ENCODE peak calls at places on chromosomes 13 and 19, in five cellular contexts. R is HepG2, X is A549, V is GM12878, U is upper lobe of left lung. H is an unnamed sample.
A peak's percentile ranks its signal among the peaks of the same experiment; 100 is the strongest.

GRCh38 chr19:31316201-31316951 is 32.9 kb downstream of the TSHZ3 start:
- ATAC-seq in R (no peak), X (no peak), V (no peak), U (peak; percentile 78), H (peak; percentile 89)

GRCh38 chr19:2186071-2186846 is 22.5 kb downstream of the DOT1L start:
- ATAC-seq in R (no peak), X (no peak), V (no peak), U (peak; percentile 91), H (peak; percentile 94)

GRCh38 chr13:38180670-38181069 is 169.0 kb upstream of the UFM1 start:
- ATAC-seq in R (no peak), X (no peak), V (peak; percentile 54), U (no peak), H (no peak)

GRCh38 chr13:109804654-109805053 is 18.3 kb upstream of the IRS2 start:
- ATAC-seq in R (peak; percentile 23), X (no peak), V (no peak), U (no peak), H (no peak)

GRCh38 chr19:51948979-51949378 is 21.7 kb downstream of the ZNF613 start:
- ATAC-seq in R (no peak), X (no peak), V (no peak), U (no peak), H (no peak)

GRCh38 chr13:79228972-79229371 is 177.1 kb downstream of the RBM26 start:
- ATAC-seq in R (no peak), X (no peak), V (no peak), U (no peak), H (no peak)

GRCh38 chr19:47541507-47541906 is 26.6 kb upstream of the NAPA start:
- ATAC-seq in R (no peak), X (no peak), V (peak; percentile 86), U (no peak), H (no peak)

GRCh38 chr13:38844581-38844980 is 146.1 kb downstream of the STOML3 start:
- ATAC-seq in R (no peak), X (no peak), V (no peak), U (no peak), H (no peak)

GRCh38 chr13:48876289-48876688 is 99.4 kb upstream of the FNDC3A start:
- ATAC-seq in R (no peak), X (no peak), V (no peak), U (no peak), H (no peak)

GRCh38 chr13:57123660-57124059 is 17.1 kb upstream of the PRR20A start:
- ATAC-seq in R (no peak), X (no peak), V (no peak), U (peak; percentile 56), H (peak; percentile 74)

GRCh38 chr13:92074658-92075057 is 676.2 kb downstream of the GPC5 start:
- ATAC-seq in R (peak; percentile 82), X (peak; percentile 48), V (no peak), U (no peak), H (no peak)

GRCh38 chr19:15461694-15462093 is 2.6 kb downstream of the RASAL3 start:
- ATAC-seq in R (no peak), X (no peak), V (no peak), U (no peak), H (no peak)

GRCh38 chr19:12996542-12997094 is 1.3 kb downstream of the NFIX start:
- ATAC-seq in R (peak; percentile 90), X (peak; percentile 43), V (no peak), U (peak; percentile 66), H (peak; percentile 23)

GRCh38 chr19:41997121-41997850 is 3.3 kb upstream of the ATP1A3 start:
- ATAC-seq in R (peak; percentile 66), X (peak; percentile 76), V (peak; percentile 47), U (peak; percentile 54), H (peak; percentile 40)

GRCh38 chr13:102779426-102780159 is 6.0 kb upstream of the TEX30 start:
- ATAC-seq in R (no peak), X (no peak), V (peak; percentile 51), U (no peak), H (no peak)

GRCh38 chr19:38711726-38712153 is 32.5 kb downstream of the CAPN12 start:
- ATAC-seq in R (peak; percentile 4), X (peak; percentile 10), V (no peak), U (peak; percentile 40), H (peak; percentile 67)

GRCh38 chr19:49475995-49476880 is 2.2 kb downstream of the FLT3LG start:
- ATAC-seq in R (peak; percentile 81), X (peak; percentile 88), V (peak; percentile 52), U (peak; percentile 33), H (no peak)

GRCh38 chr13:37375724-37376123 is 222.8 kb downstream of the POSTN start:
- ATAC-seq in R (no peak), X (no peak), V (no peak), U (no peak), H (no peak)

GRCh38 chr13:19155321-19155861 is 26.2 kb downstream of the TUBA3C start:
- ATAC-seq in R (no peak), X (no peak), V (no peak), U (no peak), H (no peak)

GRCh38 chr13:98513837-98514236 is 63.1 kb downstream of the STK24 start:
- ATAC-seq in R (no peak), X (no peak), V (no peak), U (no peak), H (no peak)

GRCh38 chr13:27044837-27045570 is 126.6 kb downstream of the USP12 start:
- ATAC-seq in R (no peak), X (no peak), V (peak; percentile 85), U (no peak), H (no peak)

GRCh38 chr13:111568290-111568689 is 247.8 kb downstream of the TEX29 start:
- ATAC-seq in R (no peak), X (no peak), V (no peak), U (no peak), H (no peak)

GRCh38 chr13:98483636-98484288 is 93.1 kb downstream of the STK24 start:
- ATAC-seq in R (peak; percentile 37), X (peak; percentile 1), V (no peak), U (no peak), H (no peak)

GRCh38 chr19:13842294-13843103 is 34.4 kb upstream of the NANOS3 start:
- ATAC-seq in R (peak; percentile 5), X (peak; percentile 0), V (peak; percentile 0), U (peak; percentile 31), H (peak; percentile 46)

GRCh38 chr13:104593693-104594092 is 1527.5 kb upstream of the SLC10A2 start:
- ATAC-seq in R (no peak), X (no peak), V (no peak), U (no peak), H (no peak)

GRCh38 chr19:33430674-33431277 is 57.3 kb downstream of the CEBPG start:
- ATAC-seq in R (peak; percentile 93), X (peak; percentile 98), V (peak; percentile 95), U (peak; percentile 73), H (no peak)

GRCh38 chr13:30968734-30969335 is 36.4 kb downstream of the TEX26 start:
- ATAC-seq in R (no peak), X (no peak), V (no peak), U (no peak), H (no peak)

DNA sequence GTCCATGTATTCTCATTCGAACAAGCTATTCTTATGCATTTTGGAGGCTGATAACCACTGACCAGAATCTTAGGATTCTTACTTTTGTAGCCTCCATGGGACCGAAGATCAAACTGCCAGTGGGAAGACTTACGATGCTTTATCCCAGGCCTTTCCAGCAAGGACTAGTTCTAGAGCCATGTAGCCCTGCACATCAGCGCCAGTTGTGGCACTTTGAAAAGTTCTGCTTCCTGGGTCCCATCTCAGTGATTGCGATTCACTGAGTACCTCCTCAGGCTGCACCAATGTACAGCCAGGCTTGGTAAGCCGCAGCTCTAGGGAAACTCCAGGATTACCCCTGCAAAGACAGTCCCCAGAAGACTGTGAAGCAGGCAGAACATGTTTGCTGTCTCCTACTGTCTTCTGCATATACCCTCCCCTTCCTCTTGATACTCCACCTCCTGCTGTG is 18.9 kb upstream of the ENOX1 start:
- ATAC-seq in R (no peak), X (peak; percentile 82), V (peak; percentile 27), U (no peak), H (no peak)
- TF ChIP-seq POLR2A in R (no peak), X (no peak), V (no peak), U (no peak), H (no peak)

DNA sequence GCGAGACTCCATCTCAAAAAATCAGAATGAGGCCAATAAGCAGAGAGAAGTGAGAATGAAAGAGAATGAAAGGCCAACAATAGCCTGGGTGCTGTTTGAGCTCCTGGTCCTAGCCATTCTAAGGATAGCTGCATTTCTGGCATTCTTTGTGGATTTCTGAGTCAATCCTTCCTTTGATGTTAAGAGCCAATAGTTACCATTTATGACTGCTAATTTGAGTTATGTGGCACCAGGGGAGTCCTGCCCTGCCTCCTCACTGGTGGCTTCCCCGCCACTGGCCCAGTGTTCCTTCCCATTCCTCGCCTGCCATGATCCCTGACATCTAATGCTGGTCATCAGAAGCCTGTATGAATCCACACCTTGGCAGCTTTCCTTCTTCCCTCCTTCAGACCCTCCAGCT is 991.2 kb downstream of the UQCRFS1 start:
- ATAC-seq in R (no peak), X (no peak), V (no peak), U (no peak), H (no peak)
- TF ChIP-seq EP300 in R (no peak), X (no peak), V (no peak), U (no peak), H (no peak)

DNA sequence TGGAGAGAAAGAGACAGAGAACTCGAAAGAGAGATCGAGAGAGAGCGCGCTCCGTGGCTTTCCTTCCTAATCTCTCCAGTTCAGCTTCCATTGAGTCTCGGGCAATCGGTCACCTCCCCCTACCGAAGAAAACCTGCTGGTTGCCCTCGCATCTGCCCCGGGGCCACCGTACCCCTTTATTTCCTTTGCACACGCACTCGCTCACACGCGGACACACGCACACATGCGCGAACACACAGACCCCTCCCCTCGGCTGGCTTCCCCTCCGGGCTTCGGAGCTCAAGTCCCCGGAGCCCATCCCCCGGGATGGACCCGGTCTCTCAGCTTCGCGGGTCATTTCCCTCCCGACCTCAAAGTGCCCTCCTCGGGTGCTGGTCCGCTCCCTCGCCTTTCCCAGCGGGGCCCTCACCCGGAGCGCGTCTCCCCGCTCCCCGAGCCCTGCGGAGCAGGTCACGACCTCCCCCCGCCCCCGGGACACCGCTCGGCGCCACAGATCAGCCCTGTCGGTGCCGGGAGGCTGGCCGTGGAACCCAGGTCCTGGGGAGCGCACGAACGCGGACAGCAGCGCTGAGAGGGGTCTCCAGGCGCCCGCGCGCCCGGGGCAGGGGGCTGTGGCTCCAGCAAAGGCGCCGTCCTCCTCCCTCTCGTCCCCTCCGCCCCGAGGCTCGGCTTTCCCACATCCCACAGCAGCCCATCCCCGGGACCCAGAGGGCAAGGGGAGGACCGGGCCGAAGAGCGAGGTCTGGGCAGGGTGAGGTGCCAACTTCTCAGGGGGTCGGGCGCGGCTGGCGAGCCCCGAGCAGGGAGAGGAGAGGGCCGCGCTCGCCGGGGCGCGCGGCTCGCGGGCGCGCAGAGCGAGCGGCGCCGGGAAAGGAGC is 1.8 kb downstream of the DACH1 start:
- ATAC-seq in R (peak; percentile 20), X (peak; percentile 53), V (no peak), U (peak; percentile 34), H (peak; percentile 2)
- TF ChIP-seq CTCF in R (no peak), X (no peak), V (no peak), U (no peak), H (no peak)

GRCh38 chr19:10318807-10319426 is 3.1 kb upstream of the FDX2 start:
- ATAC-seq in R (no peak), X (no peak), V (no peak), U (no peak), H (no peak)

GRCh38 chr19:10321417-10321797 is 5.6 kb upstream of the FDX2 start:
- ATAC-seq in R (no peak), X (peak; percentile 19), V (no peak), U (no peak), H (no peak)

GRCh38 chr19:10325732-10326131 is 7.6 kb downstream of the RAVER1 start:
- ATAC-seq in R (no peak), X (no peak), V (no peak), U (no peak), H (no peak)

GRCh38 chr19:10320602-10321416 is 5.0 kb upstream of the FDX2 start:
- ATAC-seq in R (peak; percentile 4), X (peak; percentile 7), V (no peak), U (no peak), H (no peak)

GRCh38 chr19:10321874-10322835 is 6.3 kb upstream of the FDX2 start:
- ATAC-seq in R (peak; percentile 7), X (peak; percentile 7), V (no peak), U (peak; percentile 7), H (no peak)
- TF ChIP-seq POLR2A in R (no peak), X (no peak), V (peak; percentile 15), U (no peak), H (no peak)

H was measured in gastroesophageal sphincter.